ENCODE peak calls at places on chromosome 4, in six cellular contexts. One of them, this sample, is unnamed.

GRCh38 chr4:140092094-140092820 is 61.7 kb downstream of the MAML3 start:
- DNase-seq in activated B cell treated with CpG ODN at 0.5 μM for 24 hours: no peak
- DNase-seq in astrocyte of the spinal cord: no peak
- DNase-seq in ovary: no peak
- DNase-seq in type B pancreatic cell: no peak
- DNase-seq in cardiac fibroblast: no peak
- DNase-seq in this sample: no peak

GRCh38 chr4:110518889-110519490 is 43.0 kb downstream of the ENPEP start:
- DNase-seq in activated B cell treated with CpG ODN at 0.5 μM for 24 hours: no peak
- DNase-seq in astrocyte of the spinal cord: peak; percentile 33
- DNase-seq in ovary: no peak
- DNase-seq in type B pancreatic cell: no peak
- DNase-seq in cardiac fibroblast: peak; percentile 46
- DNase-seq in this sample: no peak

GRCh38 chr4:22477136-22477793 is 38.6 kb downstream of the ADGRA3 start:
- DNase-seq in activated B cell treated with CpG ODN at 0.5 μM for 24 hours: no peak
- DNase-seq in astrocyte of the spinal cord: no peak
- DNase-seq in ovary: no peak
- DNase-seq in type B pancreatic cell: no peak
- DNase-seq in cardiac fibroblast: no peak
- DNase-seq in this sample: no peak

GRCh38 chr4:138981930-138982390 is 33.6 kb upstream of the NOCT start:
- DNase-seq in activated B cell treated with CpG ODN at 0.5 μM for 24 hours: no peak
- DNase-seq in astrocyte of the spinal cord: peak; percentile 19
- DNase-seq in ovary: no peak
- DNase-seq in type B pancreatic cell: no peak
- DNase-seq in cardiac fibroblast: peak; percentile 93
- DNase-seq in this sample: no peak

GRCh38 chr4:71487324-71487677 is 148.5 kb downstream of the SLC4A4 start:
- DNase-seq in activated B cell treated with CpG ODN at 0.5 μM for 24 hours: no peak
- DNase-seq in astrocyte of the spinal cord: no peak
- DNase-seq in ovary: no peak
- DNase-seq in type B pancreatic cell: no peak
- DNase-seq in cardiac fibroblast: no peak
- DNase-seq in this sample: no peak

GRCh38 chr4:138428611-138429010 is 186.5 kb upstream of the SLC7A11 start:
- DNase-seq in activated B cell treated with CpG ODN at 0.5 μM for 24 hours: no peak
- DNase-seq in astrocyte of the spinal cord: peak; percentile 23
- DNase-seq in ovary: no peak
- DNase-seq in type B pancreatic cell: no peak
- DNase-seq in cardiac fibroblast: no peak
- DNase-seq in this sample: no peak

GRCh38 chr4:106587558-106587957 is 219.0 kb upstream of the GIMD1 start:
- DNase-seq in activated B cell treated with CpG ODN at 0.5 μM for 24 hours: no peak
- DNase-seq in astrocyte of the spinal cord: peak; percentile 82
- DNase-seq in ovary: no peak
- DNase-seq in type B pancreatic cell: no peak
- DNase-seq in cardiac fibroblast: peak; percentile 21
- DNase-seq in this sample: no peak

GRCh38 chr4:189436207-189436606 is 504.5 kb upstream of the FRG1 start:
- DNase-seq in activated B cell treated with CpG ODN at 0.5 μM for 24 hours: no peak
- DNase-seq in astrocyte of the spinal cord: no peak
- DNase-seq in ovary: no peak
- DNase-seq in type B pancreatic cell: no peak
- DNase-seq in cardiac fibroblast: no peak
- DNase-seq in this sample: no peak

GRCh38 chr4:116724249-116724648 is 361.1 kb downstream of the TRAM1L1 start:
- DNase-seq in activated B cell treated with CpG ODN at 0.5 μM for 24 hours: no peak
- DNase-seq in astrocyte of the spinal cord: no peak
- DNase-seq in ovary: no peak
- DNase-seq in type B pancreatic cell: no peak
- DNase-seq in cardiac fibroblast: no peak
- DNase-seq in this sample: no peak

GRCh38 chr4:45621926-45622325 is 501.9 kb downstream of the GABRG1 start:
- DNase-seq in activated B cell treated with CpG ODN at 0.5 μM for 24 hours: no peak
- DNase-seq in astrocyte of the spinal cord: peak; percentile 16
- DNase-seq in ovary: no peak
- DNase-seq in type B pancreatic cell: no peak
- DNase-seq in cardiac fibroblast: peak; percentile 13
- DNase-seq in this sample: no peak

GRCh38 chr4:22093126-22093525 is 144.6 kb upstream of the KCNIP4 start:
- DNase-seq in activated B cell treated with CpG ODN at 0.5 μM for 24 hours: no peak
- DNase-seq in astrocyte of the spinal cord: no peak
- DNase-seq in ovary: no peak
- DNase-seq in type B pancreatic cell: no peak
- DNase-seq in cardiac fibroblast: no peak
- DNase-seq in this sample: no peak

GRCh38 chr4:92791876-92792490 is 488.2 kb downstream of the GRID2 start:
- DNase-seq in activated B cell treated with CpG ODN at 0.5 μM for 24 hours: no peak
- DNase-seq in astrocyte of the spinal cord: no peak
- DNase-seq in ovary: no peak
- DNase-seq in type B pancreatic cell: no peak
- DNase-seq in cardiac fibroblast: no peak
- DNase-seq in this sample: no peak

GRCh38 chr4:25925486-25926201 is 11.6 kb downstream of the SMIM20 start:
- DNase-seq in activated B cell treated with CpG ODN at 0.5 μM for 24 hours: no peak
- DNase-seq in astrocyte of the spinal cord: peak; percentile 33
- DNase-seq in ovary: no peak
- DNase-seq in type B pancreatic cell: no peak
- DNase-seq in cardiac fibroblast: peak; percentile 55
- DNase-seq in this sample: no peak

GRCh38 chr4:153989505-153989904 is 200.6 kb upstream of the SFRP2 start:
- DNase-seq in activated B cell treated with CpG ODN at 0.5 μM for 24 hours: no peak
- DNase-seq in astrocyte of the spinal cord: no peak
- DNase-seq in ovary: no peak
- DNase-seq in type B pancreatic cell: no peak
- DNase-seq in cardiac fibroblast: no peak
- DNase-seq in this sample: no peak

GRCh38 chr4:123452585-123452984 is 56.0 kb downstream of the SPRY1 start:
- DNase-seq in activated B cell treated with CpG ODN at 0.5 μM for 24 hours: no peak
- DNase-seq in astrocyte of the spinal cord: peak; percentile 73
- DNase-seq in ovary: no peak
- DNase-seq in type B pancreatic cell: no peak
- DNase-seq in cardiac fibroblast: peak; percentile 51
- DNase-seq in this sample: no peak

GRCh38 chr4:84258905-84259830 is 239.9 kb downstream of the NKX6-1 start:
- DNase-seq in activated B cell treated with CpG ODN at 0.5 μM for 24 hours: no peak
- DNase-seq in astrocyte of the spinal cord: peak; percentile 34
- DNase-seq in ovary: no peak
- DNase-seq in type B pancreatic cell: no peak
- DNase-seq in cardiac fibroblast: peak; percentile 27
- DNase-seq in this sample: no peak

GRCh38 chr4:137310156-137310555 is 222.1 kb downstream of the PCDH18 start:
- DNase-seq in activated B cell treated with CpG ODN at 0.5 μM for 24 hours: no peak
- DNase-seq in astrocyte of the spinal cord: no peak
- DNase-seq in ovary: no peak
- DNase-seq in type B pancreatic cell: no peak
- DNase-seq in cardiac fibroblast: peak; percentile 30
- DNase-seq in this sample: no peak

GRCh38 chr4:150078996-150079581 is 844 bp downstream of the DCLK2 start:
- DNase-seq in activated B cell treated with CpG ODN at 0.5 μM for 24 hours: peak; percentile 50
- DNase-seq in astrocyte of the spinal cord: peak; percentile 43
- DNase-seq in ovary: peak; percentile 27
- DNase-seq in type B pancreatic cell: peak; percentile 71
- DNase-seq in cardiac fibroblast: peak; percentile 13
- DNase-seq in this sample: peak; percentile 84

GRCh38 chr4:74474345-74475099 is 29.6 kb downstream of the AREG start:
- DNase-seq in activated B cell treated with CpG ODN at 0.5 μM for 24 hours: no peak
- DNase-seq in astrocyte of the spinal cord: peak; percentile 22
- DNase-seq in ovary: no peak
- DNase-seq in type B pancreatic cell: no peak
- DNase-seq in cardiac fibroblast: no peak
- DNase-seq in this sample: no peak

GRCh38 chr4:156790866-156791265 is 180.7 kb downstream of the PDGFC start:
- DNase-seq in activated B cell treated with CpG ODN at 0.5 μM for 24 hours: no peak
- DNase-seq in astrocyte of the spinal cord: peak; percentile 85
- DNase-seq in ovary: no peak
- DNase-seq in type B pancreatic cell: no peak
- DNase-seq in cardiac fibroblast: peak; percentile 72
- DNase-seq in this sample: no peak

GRCh38 chr4:80268081-80268823 is 1.8 kb downstream of the FGF5 start:
- DNase-seq in activated B cell treated with CpG ODN at 0.5 μM for 24 hours: no peak
- DNase-seq in astrocyte of the spinal cord: peak; percentile 67
- DNase-seq in ovary: no peak
- DNase-seq in type B pancreatic cell: no peak
- DNase-seq in cardiac fibroblast: no peak
- DNase-seq in this sample: no peak

GRCh38 chr4:13635281-13635799 is 7.8 kb upstream of the BOD1L1 start:
- DNase-seq in activated B cell treated with CpG ODN at 0.5 μM for 24 hours: no peak
- DNase-seq in astrocyte of the spinal cord: peak; percentile 18
- DNase-seq in ovary: no peak
- DNase-seq in type B pancreatic cell: no peak
- DNase-seq in cardiac fibroblast: peak; percentile 39
- DNase-seq in this sample: no peak

GRCh38 chr4:89800012-89800516 is 36.9 kb downstream of the SNCA start:
- DNase-seq in activated B cell treated with CpG ODN at 0.5 μM for 24 hours: no peak
- DNase-seq in astrocyte of the spinal cord: peak; percentile 76
- DNase-seq in ovary: no peak
- DNase-seq in type B pancreatic cell: no peak
- DNase-seq in cardiac fibroblast: peak; percentile 49
- DNase-seq in this sample: no peak

GRCh38 chr4:150237110-150237852 is 159.0 kb downstream of the DCLK2 start:
- DNase-seq in activated B cell treated with CpG ODN at 0.5 μM for 24 hours: no peak
- DNase-seq in astrocyte of the spinal cord: peak; percentile 95
- DNase-seq in ovary: no peak
- DNase-seq in type B pancreatic cell: no peak
- DNase-seq in cardiac fibroblast: peak; percentile 87
- DNase-seq in this sample: no peak

GRCh38 chr4:28350485-28350884 is 1489.8 kb downstream of the STIM2 start:
- DNase-seq in activated B cell treated with CpG ODN at 0.5 μM for 24 hours: no peak
- DNase-seq in astrocyte of the spinal cord: peak; percentile 8
- DNase-seq in ovary: no peak
- DNase-seq in type B pancreatic cell: no peak
- DNase-seq in cardiac fibroblast: peak; percentile 17
- DNase-seq in this sample: no peak

GRCh38 chr4:187937557-187937956 is 58.0 kb upstream of the ZFP42 start:
- DNase-seq in activated B cell treated with CpG ODN at 0.5 μM for 24 hours: no peak
- DNase-seq in astrocyte of the spinal cord: no peak
- DNase-seq in ovary: no peak
- DNase-seq in type B pancreatic cell: no peak
- DNase-seq in cardiac fibroblast: no peak
- DNase-seq in this sample: no peak

GRCh38 chr4:54513231-54513630 is 144.5 kb upstream of the KIT start:
- DNase-seq in activated B cell treated with CpG ODN at 0.5 μM for 24 hours: no peak
- DNase-seq in astrocyte of the spinal cord: peak; percentile 90
- DNase-seq in ovary: no peak
- DNase-seq in type B pancreatic cell: no peak
- DNase-seq in cardiac fibroblast: peak; percentile 83
- DNase-seq in this sample: no peak

GRCh38 chr4:69154021-69154420 is 57.7 kb downstream of the UGT2B7 start:
- DNase-seq in activated B cell treated with CpG ODN at 0.5 μM for 24 hours: no peak
- DNase-seq in astrocyte of the spinal cord: no peak
- DNase-seq in ovary: no peak
- DNase-seq in type B pancreatic cell: no peak
- DNase-seq in cardiac fibroblast: no peak
- DNase-seq in this sample: no peak

DNA sequence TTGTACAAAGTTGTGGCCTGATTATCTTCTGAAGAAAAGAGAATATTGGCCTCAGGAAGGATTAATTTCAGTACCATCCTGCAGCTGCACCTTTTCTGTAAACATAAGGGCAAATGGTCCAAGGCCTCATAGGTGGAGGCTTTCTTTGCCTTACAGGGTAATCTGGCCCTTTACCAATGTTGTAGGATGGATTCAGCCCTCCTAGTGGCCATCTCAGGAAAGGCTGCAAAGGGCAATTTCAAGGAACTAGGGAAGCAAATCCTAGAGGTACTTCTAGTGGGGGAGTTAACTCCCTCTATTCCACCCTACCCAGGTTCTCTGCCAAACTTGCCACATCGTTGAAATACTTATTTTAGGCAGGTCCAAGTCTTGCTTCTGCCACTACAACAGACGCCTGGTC is 57.6 kb downstream of the UGT2B11 start:
- DNase-seq in activated B cell treated with CpG ODN at 0.5 μM for 24 hours: no peak
- DNase-seq in astrocyte of the spinal cord: no peak
- DNase-seq in ovary: no peak
- DNase-seq in type B pancreatic cell: no peak
- DNase-seq in cardiac fibroblast: peak; percentile 11
- DNase-seq in this sample: no peak
- TF ChIP-seq CTCF in activated B cell treated with CpG ODN at 0.5 μM for 24 hours: no peak
- TF ChIP-seq CTCF in astrocyte of the spinal cord: peak; percentile 36
- TF ChIP-seq CTCF in ovary: no peak
- TF ChIP-seq CTCF in type B pancreatic cell: peak; percentile 49
- TF ChIP-seq CTCF in cardiac fibroblast: peak; percentile 56
- TF ChIP-seq CTCF in this sample: peak; percentile 23

GRCh38 chr4:9898596-9899345 is 117.3 kb downstream of the DRD5 start:
- DNase-seq in activated B cell treated with CpG ODN at 0.5 μM for 24 hours: no peak
- DNase-seq in astrocyte of the spinal cord: no peak
- DNase-seq in ovary: no peak
- DNase-seq in type B pancreatic cell: no peak
- DNase-seq in cardiac fibroblast: peak; percentile 65
- DNase-seq in this sample: no peak
- TF ChIP-seq CTCF in activated B cell treated with CpG ODN at 0.5 μM for 24 hours: no peak
- TF ChIP-seq CTCF in astrocyte of the spinal cord: no peak
- TF ChIP-seq CTCF in ovary: no peak
- TF ChIP-seq CTCF in type B pancreatic cell: peak; percentile 61
- TF ChIP-seq CTCF in cardiac fibroblast: peak; percentile 32
- TF ChIP-seq CTCF in this sample: peak; percentile 14

DNA sequence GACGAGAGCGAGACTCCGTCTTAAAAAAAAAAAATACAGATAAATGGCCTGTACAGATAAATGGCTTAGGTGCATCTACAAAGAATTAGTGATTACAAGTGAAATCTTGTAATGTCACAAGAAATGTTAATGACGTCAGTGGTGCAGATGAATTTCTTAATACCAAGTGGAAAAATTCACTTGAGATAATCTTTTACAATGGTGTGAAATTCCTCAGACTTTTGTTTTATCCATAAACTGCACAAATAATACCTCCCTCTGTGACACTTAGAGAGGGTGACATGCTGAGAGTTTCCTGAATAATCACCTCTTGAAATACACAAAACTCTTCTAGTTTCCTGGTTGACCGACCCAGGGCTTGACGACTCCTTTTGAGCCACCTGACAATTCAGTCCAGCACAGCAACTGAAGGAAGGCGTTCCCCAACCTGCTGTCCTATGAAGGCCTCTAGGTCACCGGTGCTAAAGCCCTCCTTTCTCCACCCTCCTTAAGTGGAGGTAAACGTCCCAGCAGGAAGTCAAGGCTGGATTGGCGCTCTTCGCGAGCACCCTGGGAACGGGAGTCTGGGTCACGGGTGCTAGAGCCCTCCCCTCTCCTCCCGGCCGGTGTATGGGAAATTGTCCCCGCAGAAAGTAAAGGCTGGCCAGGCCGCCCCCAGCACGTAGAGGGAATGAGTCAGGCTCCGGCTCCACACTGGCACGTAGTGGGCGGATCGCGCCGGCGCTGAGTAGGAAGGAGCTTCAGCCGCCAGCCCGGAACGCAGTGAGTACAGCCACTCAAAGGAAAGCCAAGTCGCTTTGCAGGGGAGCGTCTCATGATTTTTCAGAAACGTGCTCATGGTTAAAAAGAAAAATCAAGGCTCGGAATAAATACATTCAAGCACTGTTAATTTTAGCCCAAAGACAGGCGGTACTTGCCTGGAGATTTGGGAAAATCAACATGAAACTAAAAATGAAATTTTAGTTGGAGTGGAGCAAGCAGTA is at the start of gene TMEM144:
- DNase-seq in activated B cell treated with CpG ODN at 0.5 μM for 24 hours: no peak
- DNase-seq in astrocyte of the spinal cord: peak; percentile 91
- DNase-seq in ovary: peak; percentile 91
- DNase-seq in type B pancreatic cell: peak; percentile 83
- DNase-seq in cardiac fibroblast: peak; percentile 91
- DNase-seq in this sample: peak; percentile 89
- TF ChIP-seq CTCF in activated B cell treated with CpG ODN at 0.5 μM for 24 hours: no peak
- TF ChIP-seq CTCF in astrocyte of the spinal cord: peak; percentile 16
- TF ChIP-seq CTCF in ovary: peak; percentile 36
- TF ChIP-seq CTCF in type B pancreatic cell: peak; percentile 28
- TF ChIP-seq CTCF in cardiac fibroblast: no peak
- TF ChIP-seq CTCF in this sample: peak; percentile 22

GRCh38 chr4:88659061-88659889 is 38.4 kb downstream of the NAP1L5 start:
- DNase-seq in activated B cell treated with CpG ODN at 0.5 μM for 24 hours: no peak
- DNase-seq in astrocyte of the spinal cord: peak; percentile 64
- DNase-seq in ovary: no peak
- DNase-seq in type B pancreatic cell: no peak
- DNase-seq in cardiac fibroblast: peak; percentile 83
- DNase-seq in this sample: no peak
- TF ChIP-seq CTCF in activated B cell treated with CpG ODN at 0.5 μM for 24 hours: no peak
- TF ChIP-seq CTCF in astrocyte of the spinal cord: peak; percentile 68
- TF ChIP-seq CTCF in ovary: no peak
- TF ChIP-seq CTCF in type B pancreatic cell: peak; percentile 71
- TF ChIP-seq CTCF in cardiac fibroblast: peak; percentile 90
- TF ChIP-seq CTCF in this sample: peak; percentile 76